ENCODE peak calls at places on chromosomes 16 and 17, in eight cellular contexts. L is neural progenitor cell, I is upper lobe of right lung, H is tibial nerve, Z is stomach, G is MM.1S, S is HL-60, R is kidney. O is an unnamed sample.

GRCh38 chr16:69017036-69017783 is 88.2 kb upstream of the HAS3 start:
- DNase-seq in L (no peak), I (no peak), H (no peak), Z (no peak), G (no peak), S (no peak), R (no peak), O (no peak)

GRCh38 chr16:67110136-67110847 is 551 bp downstream of the PHAF1 start:
- DNase-seq in L (peak), I (no peak), H (no peak), Z (no peak), G (no peak), S (peak), R (no peak), O (no peak)

GRCh38 chr17:1972429-1973160 is 52.5 kb downstream of the RTN4RL1 start:
- DNase-seq in L (no peak), I (peak), H (no peak), Z (no peak), G (no peak), S (no peak), R (peak), O (no peak)

GRCh38 chr17:18145811-18146210 is 37.3 kb downstream of the MYO15A start:
- DNase-seq in L (no peak), I (no peak), H (no peak), Z (no peak), G (no peak), S (no peak), R (peak), O (no peak)

GRCh38 chr16:69565611-69566436 is at the start of gene NFAT5:
- DNase-seq in L (peak), I (peak), H (peak), Z (peak), G (peak), S (peak), R (peak), O (peak)

GRCh38 chr16:81163671-81164070 is 67.5 kb upstream of the GCSH start:
- DNase-seq in L (no peak), I (no peak), H (no peak), Z (no peak), G (no peak), S (no peak), R (no peak), O (no peak)

GRCh38 chr17:73646409-73647305 is 2.4 kb upstream of the SDK2 start:
- DNase-seq in L (peak), I (peak), H (no peak), Z (peak), G (no peak), S (peak), R (no peak), O (no peak)

GRCh38 chr16:80041399-80041798 is 440.9 kb upstream of the MAF start:
- DNase-seq in L (no peak), I (no peak), H (no peak), Z (no peak), G (no peak), S (no peak), R (no peak), O (no peak)

GRCh38 chr17:29918016-29918415 is 12.0 kb downstream of the SSH2 start:
- DNase-seq in L (no peak), I (no peak), H (no peak), Z (no peak), G (no peak), S (no peak), R (no peak), O (no peak)

GRCh38 chr17:76240461-76241204 is at the start of gene RNF157:
- DNase-seq in L (peak), I (peak), H (no peak), Z (peak), G (peak), S (no peak), R (peak), O (peak)

GRCh38 chr17:5115673-5116651 is at the start of gene USP6:
- DNase-seq in L (no peak), I (peak), H (no peak), Z (no peak), G (no peak), S (no peak), R (peak), O (peak)

GRCh38 chr17:29131814-29132682 is 48.1 kb downstream of the MYO18A start:
- DNase-seq in L (no peak), I (no peak), H (no peak), Z (no peak), G (no peak), S (peak), R (no peak), O (no peak)

GRCh38 chr17:4893272-4893671 is 6.1 kb upstream of the C17orf107 start:
- DNase-seq in L (no peak), I (no peak), H (no peak), Z (no peak), G (no peak), S (no peak), R (no peak), O (no peak)

GRCh38 chr16:84505249-84506156 is 1.0 kb upstream of the MEAK7 start:
- DNase-seq in L (peak), I (peak), H (no peak), Z (no peak), G (no peak), S (no peak), R (no peak), O (no peak)

GRCh38 chr17:60137731-60138130 is 12.0 kb upstream of the CA4 start:
- DNase-seq in L (no peak), I (no peak), H (no peak), Z (no peak), G (no peak), S (no peak), R (peak), O (no peak)

GRCh38 chr17:2197271-2197670 is 106.3 kb downstream of the SMG6 start:
- DNase-seq in L (no peak), I (no peak), H (no peak), Z (no peak), G (no peak), S (no peak), R (no peak), O (no peak)

GRCh38 chr16:67969286-67970039 is 1.0 kb upstream of the SLC12A4 start:
- DNase-seq in L (peak), I (no peak), H (no peak), Z (no peak), G (no peak), S (no peak), R (peak), O (no peak)

GRCh38 chr16:56684926-56685590 is 2.8 kb downstream of the MT1X start:
- DNase-seq in L (no peak), I (no peak), H (no peak), Z (no peak), G (no peak), S (no peak), R (no peak), O (no peak)

GRCh38 chr17:17770371-17771059 is 66.3 kb downstream of the SREBF1 start:
- DNase-seq in L (no peak), I (no peak), H (no peak), Z (no peak), G (no peak), S (no peak), R (peak), O (no peak)

GRCh38 chr17:19464033-19465026 is 53.3 kb downstream of the RNF112 start:
- DNase-seq in L (no peak), I (no peak), H (no peak), Z (peak), G (no peak), S (no peak), R (no peak), O (no peak)

GRCh38 chr17:6823011-6823442 is 8.5 kb downstream of the TEKT1 start:
- DNase-seq in L (no peak), I (no peak), H (no peak), Z (no peak), G (no peak), S (no peak), R (no peak), O (no peak)

GRCh38 chr17:28717578-28718316 is at the start of gene RAB34:
- DNase-seq in L (peak), I (peak), H (peak), Z (peak), G (no peak), S (no peak), R (peak), O (peak)

GRCh38 chr17:73586921-73587680 is 57.1 kb downstream of the SDK2 start:
- DNase-seq in L (no peak), I (no peak), H (no peak), Z (no peak), G (peak), S (no peak), R (no peak), O (no peak)

GRCh38 chr16:58466396-58466795 is 33.5 kb upstream of the NDRG4 start:
- DNase-seq in L (no peak), I (no peak), H (no peak), Z (no peak), G (no peak), S (no peak), R (no peak), O (no peak)

GRCh38 chr16:58464047-58464915 is 35.7 kb upstream of the NDRG4 start:
- DNase-seq in L (peak), I (no peak), H (no peak), Z (peak), G (no peak), S (no peak), R (no peak), O (no peak)

GRCh38 chr16:58465817-58466216 is 34.1 kb upstream of the NDRG4 start:
- DNase-seq in L (no peak), I (no peak), H (no peak), Z (no peak), G (no peak), S (no peak), R (no peak), O (no peak)

GRCh38 chr16:58462997-58463891 is 36.7 kb upstream of the NDRG4 start:
- DNase-seq in L (peak), I (no peak), H (no peak), Z (no peak), G (no peak), S (no peak), R (no peak), O (no peak)

GRCh38 chr16:58464916-58465731 is 34.8 kb upstream of the NDRG4 start:
- DNase-seq in L (peak), I (no peak), H (no peak), Z (no peak), G (no peak), S (no peak), R (no peak), O (no peak)
- TF ChIP-seq CTCF in L (peak), I (peak), H (no peak), Z (no peak), G (no peak), S (no peak), R (no peak), O (no peak)

GRCh38 chr17:82235775-82236141 is 6.9 kb downstream of the SLC16A3 start:
- DNase-seq in L (no peak), I (peak), H (no peak), Z (no peak), G (no peak), S (peak), R (peak), O (no peak)
- H3K27ac ChIP-seq in L (no peak), I (peak), H (peak), Z (peak), G (no peak), S (peak), R (peak), O (no peak)

GRCh38 chr17:77919276-77919675 is 39.2 kb upstream of the TNRC6C start:
- DNase-seq in L (peak), I (no peak), H (no peak), Z (no peak), G (no peak), S (no peak), R (no peak), O (no peak)

GRCh38 chr17:77916284-77916683 is 42.2 kb upstream of the TNRC6C start:
- DNase-seq in L (peak), I (no peak), H (no peak), Z (no peak), G (no peak), S (no peak), R (no peak), O (no peak)

GRCh38 chr17:77915594-77916021 is 42.9 kb upstream of the TNRC6C start:
- DNase-seq in L (peak), I (no peak), H (no peak), Z (no peak), G (no peak), S (no peak), R (no peak), O (no peak)

GRCh38 chr17:77914440-77915254 is 43.9 kb upstream of the TNRC6C start:
- DNase-seq in L (peak), I (no peak), H (no peak), Z (no peak), G (no peak), S (no peak), R (no peak), O (no peak)

DNA sequence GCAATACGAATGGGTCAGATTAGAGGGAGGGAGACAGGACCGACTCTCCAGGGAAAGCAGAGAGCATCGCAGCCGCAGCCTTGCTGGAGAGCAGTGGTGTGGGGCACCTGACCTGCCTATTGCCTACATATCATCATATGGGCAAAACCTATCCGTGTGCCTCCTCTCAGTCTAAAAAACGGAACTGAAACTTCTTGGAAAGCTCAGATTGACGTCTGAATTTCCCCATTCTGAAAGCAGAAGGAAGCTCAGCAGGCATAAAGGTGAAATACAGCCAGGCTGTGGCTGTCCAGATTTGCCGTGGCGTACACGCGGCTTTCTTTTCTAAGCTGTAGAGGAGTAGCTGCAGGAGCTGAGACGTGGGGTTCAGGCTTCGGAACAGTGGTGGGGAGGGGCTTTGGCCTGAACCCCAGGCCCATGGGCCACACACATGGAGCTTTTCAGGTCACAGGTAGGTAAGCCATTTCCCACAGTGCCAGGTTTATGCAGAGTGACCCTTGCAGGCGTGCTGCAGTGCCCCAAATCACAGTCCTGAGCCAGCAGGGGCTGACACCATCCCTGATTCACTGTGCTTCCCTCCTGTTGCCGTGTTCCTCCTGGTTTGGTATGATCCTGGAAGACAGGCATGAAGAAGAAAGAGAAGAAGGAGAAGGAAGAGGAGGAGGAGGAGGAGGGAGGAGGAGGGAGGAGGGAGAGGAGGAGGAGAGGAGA is 41.6 kb upstream of the TNRC6C start:
- DNase-seq in L (peak), I (no peak), H (no peak), Z (no peak), G (peak), S (peak), R (no peak), O (no peak)
- TF ChIP-seq CTCF in L (no peak), I (no peak), H (no peak), Z (no peak), G (no peak), S (no peak), R (no peak), O (no peak)

DNA sequence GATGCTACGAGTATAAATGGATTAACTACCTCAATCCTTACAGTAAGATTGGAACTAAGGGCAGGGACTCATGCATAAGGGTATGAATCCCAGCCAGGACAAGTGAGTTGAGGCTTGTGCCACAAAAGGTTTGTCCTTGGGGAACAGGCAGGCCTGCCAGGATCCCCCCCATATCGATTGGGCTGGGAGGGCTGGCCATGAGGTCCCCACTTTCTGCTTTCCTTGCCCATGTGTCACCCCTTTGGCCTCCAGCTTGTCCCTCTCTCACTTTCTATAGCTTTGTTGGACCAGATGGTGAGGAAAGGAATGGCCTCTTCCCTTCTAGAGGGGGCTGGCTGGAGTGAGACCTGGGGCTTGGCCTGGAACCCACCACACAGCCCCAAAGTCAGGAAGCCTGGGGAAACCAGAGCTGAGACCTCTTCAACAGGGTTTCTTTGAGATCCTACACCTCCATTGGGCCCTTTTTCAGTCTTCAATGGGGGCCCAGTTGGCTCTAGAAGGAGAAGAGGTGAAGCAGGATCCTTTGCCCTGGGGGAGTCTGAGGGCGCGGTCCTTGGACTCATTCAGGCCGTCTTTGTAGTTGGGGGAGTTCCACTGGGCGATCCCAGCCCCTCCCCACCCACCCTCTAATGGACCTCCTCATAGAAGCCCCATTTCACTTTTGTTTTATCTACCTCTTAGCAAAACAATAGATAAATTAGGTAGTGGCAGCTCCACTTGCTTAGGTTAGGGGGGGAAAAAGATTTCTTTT is 57.3 kb downstream of the IGF2BP1 start:
- DNase-seq in L (no peak), I (no peak), H (no peak), Z (no peak), G (no peak), S (no peak), R (no peak), O (no peak)
- H3K27ac ChIP-seq in L (peak), I (no peak), H (no peak), Z (no peak), G (no peak), S (no peak), R (no peak), O (no peak)

O was measured in CD8-positive, alpha-beta T cell.